ENCODE peak calls at places on chromosome 21, in eight cellular contexts. Q, L, O, U, E, H, V and K are unnamed samples.
A peak's percentile ranks its signal among the peaks of the same experiment; 100 is the strongest.

GRCh38 chr21:14520535-14520934 is 25.6 kb downstream of the SAMSN1 start:
- DNase-seq in O (no peak), H (no peak), V (no peak), E (no peak), Q (no peak), U (no peak), L (no peak), K (no peak)

GRCh38 chr21:15804247-15804985 is 74.6 kb downstream of the USP25 start:
- DNase-seq in V (no peak), Q (no peak), U (peak; percentile 22), L (no peak), E (no peak), O (peak; percentile 1), H (no peak), K (no peak)

GRCh38 chr21:44539031-44539430 is 964 bp downstream of the KRTAP10-1 start:
- DNase-seq in Q (no peak), U (no peak), V (no peak), H (no peak), O (no peak), L (no peak), E (no peak), K (no peak)

GRCh38 chr21:31041295-31042079 is 3.2 kb upstream of the KRTAP19-8 start:
- DNase-seq in O (no peak), E (no peak), U (no peak), V (no peak), H (no peak), Q (no peak), L (no peak), K (no peak)

GRCh38 chr21:16013570-16013969 is 283.8 kb downstream of the USP25 start:
- DNase-seq in L (no peak), E (no peak), H (peak; percentile 67), O (peak; percentile 29), U (no peak), V (no peak), Q (no peak), K (no peak)

GRCh38 chr21:35412231-35412630 is 363.1 kb upstream of the RUNX1 start:
- DNase-seq in Q (no peak), O (no peak), E (no peak), H (no peak), V (no peak), U (no peak), L (no peak), K (no peak)

GRCh38 chr21:42229676-42230075 is 10.7 kb downstream of the ABCG1 start:
- DNase-seq in V (peak; percentile 1), O (no peak), Q (no peak), U (no peak), L (no peak), E (no peak), H (no peak), K (no peak)

GRCh38 chr21:33496345-33496744 is 4.8 kb upstream of the DNAJC28 start:
- DNase-seq in H (no peak), V (no peak), O (no peak), Q (no peak), E (no peak), L (no peak), U (no peak), K (no peak)

GRCh38 chr21:25626752-25627151 is 12.3 kb upstream of the JAM2 start:
- DNase-seq in L (no peak), V (no peak), Q (peak; percentile 13), E (no peak), O (no peak), H (peak; percentile 56), U (no peak), K (no peak)

GRCh38 chr21:17454315-17455027 is 58.4 kb upstream of the CXADR start:
- DNase-seq in L (peak; percentile 88), V (no peak), U (peak; percentile 68), Q (peak; percentile 88), O (no peak), E (peak; percentile 89), H (peak; percentile 20), K (peak; percentile 23)

GRCh38 chr21:39612233-39613028 is at the start of gene B3GALT5:
- DNase-seq in L (no peak), E (no peak), O (peak; percentile 32), U (no peak), V (no peak), Q (peak; percentile 38), H (peak; percentile 69), K (peak; percentile 54)

GRCh38 chr21:46295177-46295711 is 9.1 kb downstream of the YBEY start:
- DNase-seq in E (no peak), H (no peak), O (no peak), V (no peak), U (no peak), Q (peak; percentile 56), L (no peak), K (peak; percentile 51)

GRCh38 chr21:15206514-15206913 is 141.7 kb upstream of the NRIP1 start:
- DNase-seq in L (no peak), Q (no peak), H (no peak), O (no peak), V (no peak), E (no peak), U (no peak), K (no peak)

GRCh38 chr21:42106425-42106824 is 35.3 kb downstream of the UMODL1 start:
- DNase-seq in V (no peak), E (no peak), Q (no peak), U (no peak), O (no peak), L (no peak), H (no peak), K (no peak)

GRCh38 chr21:18356801-18357200 is 46.8 kb downstream of the TMPRSS15 start:
- DNase-seq in V (no peak), Q (no peak), L (no peak), O (no peak), E (no peak), H (no peak), U (no peak), K (no peak)

GRCh38 chr21:26449161-26449560 is 123.9 kb downstream of the CYYR1 start:
- DNase-seq in E (no peak), U (no peak), Q (peak; percentile 39), L (peak; percentile 87), O (no peak), H (peak; percentile 27), V (no peak), K (no peak)

GRCh38 chr21:34815831-34816700 is 147.3 kb downstream of the CLIC6 start:
- DNase-seq in O (no peak), V (no peak), Q (peak; percentile 49), H (no peak), U (no peak), L (no peak), E (no peak), K (no peak)

GRCh38 chr21:23020969-23021368 is 2022.8 kb downstream of the NCAM2 start:
- DNase-seq in H (no peak), L (no peak), U (no peak), V (no peak), Q (no peak), O (no peak), E (no peak), K (no peak)

GRCh38 chr21:31132574-31133242 is 94.4 kb upstream of the KRTAP19-8 start:
- DNase-seq in O (no peak), H (no peak), U (no peak), E (peak; percentile 77), Q (no peak), V (peak; percentile 81), L (no peak), K (no peak)

GRCh38 chr21:28240586-28240985 is 752.1 kb downstream of the LTN1 start:
- DNase-seq in E (no peak), L (no peak), V (no peak), H (no peak), O (no peak), Q (peak; percentile 46), U (no peak), K (no peak)

GRCh38 chr21:39904457-39904856 is 37.2 kb downstream of the PCP4 start:
- DNase-seq in U (no peak), V (no peak), Q (no peak), L (peak; percentile 2), O (no peak), E (no peak), H (no peak), K (peak; percentile 70)

GRCh38 chr21:32977216-32977615 is 48.5 kb upstream of the OLIG2 start:
- DNase-seq in E (no peak), L (no peak), Q (no peak), U (peak; percentile 35), H (no peak), O (no peak), V (no peak), K (no peak)

GRCh38 chr21:43193651-43194302 is 25.0 kb downstream of the CRYAA start:
- DNase-seq in U (no peak), E (no peak), L (peak; percentile 96), V (no peak), Q (peak; percentile 89), O (no peak), H (peak; percentile 11), K (peak; percentile 21)

GRCh38 chr21:26405735-26406361 is 167.2 kb downstream of the CYYR1 start:
- DNase-seq in E (peak; percentile 91), O (peak; percentile 0), L (peak; percentile 91), V (no peak), Q (peak; percentile 90), U (no peak), H (peak; percentile 38), K (peak; percentile 86)

GRCh38 chr21:36859744-36860501 is 106.5 kb downstream of the HLCS start:
- DNase-seq in O (no peak), L (peak; percentile 21), E (peak; percentile 73), V (peak; percentile 72), U (no peak), H (peak; percentile 35), Q (peak; percentile 79), K (peak; percentile 93)